ENCODE peak calls at places on chromosomes 12 and 14, in eight cellular contexts. M, C, L, K, Q, H, D and O are unnamed samples.
A peak's percentile ranks its signal among the peaks of the same experiment; 100 is the strongest.

GRCh38 chr14:103508521-103508920 is 14.1 kb downstream of the CKB start:
- DNase-seq in K (no peak), L (no peak), M (no peak), H (no peak), C (no peak), D (no peak), Q (no peak), O (no peak)

GRCh38 chr14:89933002-89933401 is 21.5 kb downstream of the EFCAB11 start:
- DNase-seq in M (no peak), C (no peak), D (no peak), L (no peak), H (no peak), Q (no peak), K (no peak), O (no peak)

GRCh38 chr14:29576997-29577396 is 350.6 kb downstream of the PRKD1 start:
- DNase-seq in L (no peak), K (peak; percentile 42), C (no peak), H (no peak), Q (no peak), M (no peak), D (no peak), O (no peak)

GRCh38 chr12:114770323-114770722 is 86.3 kb upstream of the TBX3 start:
- DNase-seq in M (no peak), K (no peak), C (no peak), D (no peak), L (no peak), Q (no peak), H (no peak), O (no peak)

GRCh38 chr12:56634242-56634836 is 4.2 kb upstream of the BAZ2A start:
- DNase-seq in L (peak; percentile 45), D (peak; percentile 88), M (peak; percentile 71), K (no peak), C (peak; percentile 42), Q (no peak), H (peak; percentile 75), O (no peak)

GRCh38 chr12:106309671-106310313 is 7.3 kb downstream of the TCP11L2 start:
- DNase-seq in H (no peak), M (no peak), C (no peak), L (no peak), Q (peak; percentile 37), D (no peak), K (peak; percentile 75), O (peak; percentile 50)

GRCh38 chr12:114780746-114781399 is 96.9 kb upstream of the TBX3 start:
- DNase-seq in Q (no peak), H (no peak), C (no peak), K (no peak), M (no peak), L (no peak), D (no peak), O (no peak)

GRCh38 chr12:104190641-104191176 is 24.9 kb upstream of the TXNRD1 start:
- DNase-seq in M (no peak), D (no peak), L (no peak), Q (no peak), K (no peak), C (no peak), H (no peak), O (no peak)

GRCh38 chr12:91703884-91704283 is 441.8 kb downstream of the BTG1 start:
- DNase-seq in Q (no peak), K (no peak), M (no peak), D (no peak), L (no peak), H (no peak), C (no peak), O (no peak)

GRCh38 chr14:54922598-54922997 is 20.0 kb upstream of the GCH1 start:
- DNase-seq in H (no peak), M (no peak), C (no peak), Q (no peak), D (no peak), K (peak; percentile 27), L (peak; percentile 85), O (no peak)

DNA sequence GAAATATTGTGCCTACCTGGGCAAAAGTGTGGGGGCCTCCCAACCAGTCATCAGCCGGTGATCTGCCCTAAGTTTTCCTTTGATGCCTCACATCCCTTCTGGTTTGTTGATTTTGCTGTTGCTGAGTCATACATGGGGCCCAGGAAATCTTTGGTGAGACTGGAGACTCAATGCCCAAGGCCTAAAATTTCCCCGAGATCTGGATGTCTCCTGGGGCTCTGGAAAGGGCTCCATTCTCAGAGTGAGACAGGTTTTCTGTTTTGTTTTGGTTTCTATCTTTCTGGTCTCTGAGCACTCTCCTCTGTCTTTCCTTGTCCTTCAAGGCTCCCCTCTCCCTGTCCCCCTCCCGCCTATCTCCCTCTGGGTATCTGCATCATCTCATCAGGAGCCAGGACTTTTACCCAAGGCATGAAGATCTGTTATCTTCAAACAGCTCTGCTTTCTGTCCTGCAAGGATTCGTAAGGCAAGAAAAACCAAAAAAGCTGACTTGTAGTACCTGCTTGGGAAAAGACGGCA is 152.8 kb upstream of the MAX start:
- DNase-seq in Q (no peak), H (no peak), C (no peak), L (peak; percentile 33), K (peak; percentile 82), D (no peak), M (no peak), O (no peak)
- H3K27me3 ChIP-seq in Q (no peaks in the 10 kb centered on the region), H (no peaks in the 10 kb centered on the region), C (no peaks in the 10 kb centered on the region), L (no peaks in the 10 kb centered on the region), K (no peaks in the 10 kb centered on the region), D (no peaks in the 10 kb centered on the region), M (no peaks in the 10 kb centered on the region), O (no peaks in the 10 kb centered on the region)

DNA sequence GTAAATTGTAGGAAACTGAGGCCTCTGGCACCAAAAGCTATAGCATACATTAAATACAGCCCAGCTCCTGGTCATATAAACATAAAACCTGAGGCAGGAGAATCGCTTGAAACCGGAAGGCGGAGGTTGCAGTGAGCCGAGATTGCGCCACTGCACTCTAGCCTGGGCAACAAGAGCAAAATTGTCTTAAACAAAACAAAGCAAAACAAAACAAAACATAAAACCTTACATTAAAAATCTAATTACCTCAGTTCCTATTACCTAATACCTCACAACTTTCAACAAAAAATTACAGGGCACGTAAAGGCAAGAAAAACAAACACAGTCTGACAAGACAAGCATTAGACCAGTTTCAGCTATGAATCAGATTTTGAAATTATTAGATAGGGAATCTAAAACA is 36.7 kb downstream of the TMEM116 start:
- DNase-seq in D (no peak), K (no peak), M (no peak), H (no peak), Q (no peak), C (no peak), L (no peak), O (no peak)
- TF ChIP-seq CTCF in D (no peak), K (no peak), M (no peak), H (no peak), Q (no peak), C (no peak), L (no peak), O (no peak)

GRCh38 chr14:22835505-22835904 is 880 bp upstream of the MMP14 start:
- DNase-seq in C (no peak), M (no peak), Q (no peak), D (no peak), H (no peak), L (no peak), K (no peak), O (no peak)

GRCh38 chr14:22837750-22838538 is 1.6 kb downstream of the MMP14 start:
- DNase-seq in K (peak; percentile 33), D (no peak), M (peak; percentile 85), C (peak; percentile 45), H (peak; percentile 46), Q (no peak), L (no peak), O (no peak)

GRCh38 chr14:22838631-22839041 is 2.3 kb downstream of the MMP14 start:
- DNase-seq in L (no peak), M (peak; percentile 69), Q (no peak), C (peak; percentile 23), K (peak; percentile 66), H (peak; percentile 46), D (no peak), O (peak; percentile 21)

GRCh38 chr14:22836301-22837058 is at the start of gene MMP14:
- DNase-seq in K (peak; percentile 89), H (peak; percentile 59), C (peak; percentile 76), L (peak; percentile 71), M (peak; percentile 94), Q (no peak), D (no peak), O (peak; percentile 81)

DNA sequence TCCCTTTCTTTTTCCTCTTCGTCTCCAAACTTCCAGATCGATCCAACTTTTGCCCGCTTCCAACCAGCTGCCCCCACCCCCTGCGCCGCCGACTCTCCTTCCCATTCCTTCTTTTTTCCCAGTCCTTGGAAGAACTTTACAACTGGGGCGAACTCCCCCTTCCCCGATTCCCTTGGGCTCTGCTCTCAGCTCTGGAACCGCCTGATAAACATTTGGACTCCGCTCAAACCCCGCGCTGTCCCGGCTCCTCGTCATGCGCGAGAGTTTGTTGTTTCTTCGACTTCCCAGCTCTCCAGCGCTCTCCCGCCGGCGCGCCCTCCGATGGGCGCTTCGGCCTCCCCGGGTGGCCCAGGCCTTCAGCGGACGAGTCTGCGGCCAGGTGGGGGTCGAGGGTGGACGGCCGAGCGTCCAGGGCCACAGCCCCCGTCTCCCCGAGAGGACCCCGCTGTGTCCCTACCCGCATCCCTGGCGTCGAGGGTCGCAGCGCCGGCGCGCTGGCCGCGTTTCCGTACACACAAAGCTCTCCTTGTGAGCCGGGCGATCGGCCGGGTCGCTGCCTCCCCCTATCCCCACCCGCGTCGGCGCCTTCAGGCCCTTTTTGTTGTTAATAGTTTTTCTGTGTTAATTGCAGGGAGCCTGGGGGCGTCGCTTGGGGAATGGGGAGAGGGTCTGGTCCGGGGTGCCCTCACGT is 819 bp downstream of the MMP14 start:
- DNase-seq in H (peak; percentile 72), M (peak; percentile 85), K (peak; percentile 63), C (peak; percentile 81), Q (no peak), L (peak; percentile 62), D (no peak), O (no peak)
- H3K4me3 ChIP-seq in H (peak overlapping the region; percentile 87), M (peak overlapping the region; percentile 86), K (peak overlapping the region; percentile 64), C (peak overlapping the region; percentile 88), Q (peak overlapping the region; percentile 89), L (peak overlapping the region; percentile 71), D (no peak overlapping the region), O (peak overlapping the region; percentile 83)

DNA sequence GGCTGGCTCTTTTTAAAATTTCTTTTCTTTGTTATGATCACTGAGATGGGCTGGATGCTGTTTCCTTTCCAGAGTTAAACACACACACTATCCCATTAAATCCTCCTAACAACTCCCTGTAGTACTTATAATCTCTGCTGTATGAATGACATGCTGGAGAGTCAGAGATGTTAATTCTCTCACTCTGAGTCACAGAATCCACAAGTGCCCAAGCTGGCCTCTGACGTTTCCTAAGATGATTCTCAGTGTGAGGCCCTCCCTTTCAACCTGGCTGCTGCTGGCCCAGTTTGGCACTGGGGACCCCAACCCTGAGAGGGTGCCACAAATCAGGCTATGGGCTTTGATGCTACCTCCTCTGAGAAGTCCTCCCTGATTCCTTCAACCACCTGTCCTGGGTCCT is 5.4 kb downstream of the NOS1 start:
- DNase-seq in M (no peak), C (no peak), K (no peak), D (no peak), L (no peak), H (no peak), Q (no peak), O (no peak)
- H3K27me3 ChIP-seq in M (no peaks in the 10 kb centered on the region), C (peaks cover 7% of the 10 kb centered on the region), K (no peaks in the 10 kb centered on the region), D (peaks cover 4% of the 10 kb centered on the region), L (peaks cover 10% of the 10 kb centered on the region), H (peaks cover 33% of the 10 kb centered on the region), Q (peaks cover 6% of the 10 kb centered on the region), O (peaks cover 7% of the 10 kb centered on the region)